ENCODE peak calls at places on chromosomes 13 and 19, in nine cellular contexts. G is neural progenitor cell, L is mammary epithelial cell, D is colonic mucosa, O is H9, X is IMR-90, R is fibroblast of lung, E is endothelial cell of umbilical vein, B is GM23248. U is an unnamed sample.

GRCh38 chr19:38252935-38253691 is 3.1 kb downstream of the PPP1R14A start:
- DNase-seq in E (no peak), D (no peak), X (no peak), O (no peak), B (no peak), R (peak; percentile 17), L (no peak), G (peak; percentile 43), U (peak; percentile 68)

GRCh38 chr13:97057196-97057595 is 62.9 kb upstream of the OXGR1 start:
- DNase-seq in G (no peak), O (no peak), E (no peak), X (no peak), D (no peak), R (no peak), B (no peak), L (no peak), U (no peak)

GRCh38 chr13:24277721-24278120 is 31.7 kb upstream of the C1QTNF9 start:
- DNase-seq in D (no peak), O (no peak), R (no peak), X (no peak), L (no peak), E (no peak), B (no peak), G (no peak), U (peak; percentile 3)

GRCh38 chr19:4721196-4721595 is 2.4 kb downstream of the DPP9 start:
- DNase-seq in B (no peak), X (no peak), G (no peak), E (no peak), L (no peak), R (no peak), D (no peak), O (no peak), U (no peak)

GRCh38 chr13:84655677-84656076 is 773.4 kb upstream of the SLITRK1 start:
- DNase-seq in E (no peak), D (no peak), R (no peak), X (peak; percentile 31), L (no peak), O (no peak), B (peak; percentile 53), G (no peak), U (no peak)

GRCh38 chr19:15508035-15508710 is at the start of gene CYP4F22:
- DNase-seq in E (no peak), X (no peak), R (no peak), O (no peak), L (no peak), D (no peak), B (no peak), G (no peak), U (peak; percentile 68)

GRCh38 chr13:29816715-29817114 is 33.7 kb downstream of the UBL3 start:
- DNase-seq in R (no peak), L (no peak), B (no peak), D (no peak), X (no peak), E (no peak), O (no peak), G (no peak), U (no peak)

GRCh38 chr19:54873990-54874389 is at the start of gene FCAR:
- DNase-seq in O (no peak), G (no peak), X (no peak), E (no peak), R (no peak), B (no peak), D (no peak), L (no peak), U (no peak)

GRCh38 chr19:8311461-8312260 is 3.5 kb upstream of the CD320 start:
- DNase-seq in D (peak; percentile 75), B (no peak), R (no peak), E (peak; percentile 47), O (no peak), X (no peak), L (no peak), G (no peak), U (no peak)

DNA sequence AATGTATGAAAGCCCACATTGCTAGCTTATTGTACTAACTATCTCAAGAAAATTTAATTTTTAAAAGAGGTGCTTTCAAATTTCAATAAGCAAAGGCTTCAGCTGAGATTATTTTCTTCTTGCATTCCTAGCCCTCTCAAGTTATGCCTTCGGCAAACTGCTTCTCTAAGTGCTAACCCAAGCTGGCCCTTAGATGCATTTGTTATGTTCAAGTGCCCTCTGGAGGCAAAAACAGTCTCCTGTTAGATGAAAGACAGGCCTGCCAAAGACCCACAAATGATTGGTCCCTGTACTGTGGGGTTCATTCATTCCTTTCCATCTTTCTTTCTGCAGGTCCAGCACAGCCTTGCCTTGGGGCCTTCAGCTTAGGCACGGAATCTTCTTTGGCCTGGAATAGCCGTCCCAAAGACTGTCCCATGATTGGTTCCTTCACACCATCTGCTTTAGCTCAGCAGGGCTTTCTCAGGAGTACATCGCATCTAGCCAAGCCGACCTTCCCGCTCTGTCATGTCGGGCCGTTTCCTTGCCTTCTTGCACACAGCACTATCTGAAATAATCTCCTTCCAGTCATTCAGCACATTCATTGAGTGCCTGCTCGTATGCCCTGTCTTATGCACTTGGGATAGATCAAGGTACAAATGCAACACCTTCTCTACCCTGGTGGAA is 26.4 kb upstream of the TPTE2 start:
- DNase-seq in D (no peak), X (peak; percentile 52), E (peak; percentile 51), L (peak; percentile 35), O (no peak), B (peak; percentile 63), G (no peak), R (peak; percentile 58), U (peak; percentile 50)
- H3K9ac ChIP-seq in D (no peak overlapping the region), X (no peak overlapping the region), E (no peak overlapping the region), L (no peak overlapping the region), O (no peak overlapping the region), B (no peak overlapping the region), G (no peak overlapping the region), R (no peak overlapping the region), U (no peak overlapping the region)

DNA sequence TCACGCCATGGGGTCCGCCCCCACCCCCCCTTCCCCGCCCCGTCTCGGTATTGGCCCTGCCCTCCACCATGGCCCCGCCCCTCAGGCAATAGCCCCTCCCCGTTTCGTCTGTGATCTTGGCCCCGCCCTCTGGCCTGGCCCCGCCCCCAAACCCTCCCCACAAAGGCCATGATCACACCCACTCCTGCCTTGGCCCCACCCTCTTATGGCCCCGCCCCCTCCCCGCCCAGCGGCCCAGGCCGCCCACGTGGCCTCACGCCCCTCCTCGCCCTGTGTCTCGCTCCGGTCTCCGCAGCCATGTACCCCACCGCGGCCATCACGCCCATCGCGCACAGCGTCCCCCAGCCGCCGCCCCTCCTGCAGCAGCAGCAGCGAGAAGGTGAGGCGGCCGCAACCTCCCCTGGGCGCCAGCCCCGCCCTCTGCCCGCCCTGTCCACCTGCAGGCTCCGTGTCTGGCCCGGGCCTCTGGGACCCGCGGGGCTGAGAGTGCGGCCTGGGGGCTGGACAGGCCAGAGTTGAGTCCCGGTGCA is 61.3 kb downstream of the CELF5 start:
- DNase-seq in E (no peak), B (no peak), X (no peak), L (no peak), G (no peak), D (no peak), O (peak; percentile 95), R (peak; percentile 35), U (no peak)
- H3K9ac ChIP-seq in E (no peak overlapping the region), B (no peak overlapping the region), X (no peak overlapping the region), L (no peak overlapping the region), G (no peak overlapping the region), D (no peak overlapping the region), O (no peak overlapping the region), R (no peak overlapping the region), U (no peak overlapping the region)

DNA sequence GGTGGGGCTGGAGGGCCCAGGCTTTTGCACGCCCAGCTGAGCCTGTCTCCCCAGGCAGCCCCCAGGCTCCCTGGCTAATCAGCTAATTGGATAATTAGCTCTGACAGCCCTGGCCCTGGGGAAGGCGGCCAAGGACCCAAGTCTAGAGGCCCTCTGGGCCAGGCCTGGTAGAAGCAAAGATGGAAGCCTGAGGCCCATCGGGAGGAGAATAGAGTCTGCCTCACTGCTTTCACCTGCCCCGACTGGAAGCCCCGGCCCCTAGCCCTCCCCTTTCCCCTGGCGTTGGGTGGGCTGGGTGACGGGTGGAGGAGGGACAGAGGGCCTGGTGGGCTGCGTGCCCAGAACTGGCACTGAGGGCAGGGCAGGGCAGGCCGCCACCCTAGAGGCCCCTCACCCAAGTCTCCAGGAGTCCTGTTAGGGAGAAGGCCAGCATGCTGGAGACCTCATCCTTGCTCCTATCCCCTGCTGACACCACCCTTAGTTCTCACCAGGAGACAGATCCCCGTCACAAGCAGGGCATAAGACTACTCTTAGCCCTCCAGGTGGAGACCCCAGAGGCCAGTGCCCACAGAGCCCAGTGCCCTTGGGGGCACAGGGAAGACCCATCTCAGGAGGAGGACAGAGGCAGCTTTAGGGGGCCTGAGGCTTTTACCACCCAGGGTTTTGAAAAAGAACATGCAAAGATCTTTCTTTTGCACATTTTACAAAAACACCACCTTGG is 12.0 kb downstream of the LYL1 start:
- DNase-seq in O (no peak), R (no peak), X (no peak), D (no peak), L (no peak), E (no peak), B (no peak), G (no peak), U (no peak)
- H3K9ac ChIP-seq in O (no peak overlapping the region), R (no peak overlapping the region), X (peak overlapping the region; percentile 12), D (no peak overlapping the region), L (no peak overlapping the region), E (peak overlapping the region; percentile 13), B (peak overlapping the region; percentile 55), G (no peak overlapping the region), U (no peak overlapping the region)

GRCh38 chr13:114198556-114198955 is 19.5 kb downstream of the CFAP97D2 start:
- DNase-seq in R (no peak), G (no peak), O (no peak), B (no peak), D (no peak), X (no peak), L (no peak), E (no peak), U (no peak)
- H3K9ac ChIP-seq in R (no peak overlapping the region), G (no peak overlapping the region), O (no peak overlapping the region), B (no peak overlapping the region), D (no peak overlapping the region), X (no peak overlapping the region), L (no peak overlapping the region), E (no peak overlapping the region), U (no peak overlapping the region)

GRCh38 chr13:106423530-106423929 is 111.9 kb downstream of the EFNB2 start:
- DNase-seq in X (no peak), D (no peak), O (no peak), R (no peak), B (no peak), L (no peak), G (peak; percentile 79), E (no peak), U (no peak)
- H3K9ac ChIP-seq in X (no peak overlapping the region), D (no peak overlapping the region), O (no peak overlapping the region), R (no peak overlapping the region), B (no peak overlapping the region), L (no peak overlapping the region), G (no peak overlapping the region), E (no peak overlapping the region), U (no peak overlapping the region)

GRCh38 chr13:72931311-72931710 is 127.5 kb upstream of the KLF5 start:
- DNase-seq in L (no peak), E (no peak), R (no peak), O (no peak), D (no peak), B (no peak), G (no peak), X (no peak), U (no peak)
- H3K9ac ChIP-seq in L (no peak overlapping the region), E (no peak overlapping the region), R (no peak overlapping the region), O (no peak overlapping the region), D (no peak overlapping the region), B (no peak overlapping the region), G (no peak overlapping the region), X (no peak overlapping the region), U (no peak overlapping the region)